ENCODE peak calls at places on chromosomes 12 and 14, in four cellular contexts. R, I, P and K are unnamed samples.

GRCh38 chr14:28603606-28604005 is 163.0 kb upstream of the FOXG1 start:
- DNase-seq in R (no peak), I (peak; percentile 33), P (no peak), K (no peak)

GRCh38 chr14:98725196-98725595 is 546.8 kb downstream of the BCL11B start:
- DNase-seq in R (no peak), P (no peak), I (no peak), K (no peak)

GRCh38 chr12:109165599-109165998 is 49.2 kb downstream of the ACACB start:
- DNase-seq in P (no peak), R (no peak), I (peak; percentile 17), K (peak; percentile 4)

GRCh38 chr12:67035121-67035520 is 234.0 kb upstream of the CAND1 start:
- DNase-seq in R (no peak), I (no peak), P (no peak), K (no peak)

GRCh38 chr14:21902561-21903199 is 229.1 kb upstream of the OR4E1 start:
- DNase-seq in I (no peak), R (no peak), P (no peak), K (no peak)

GRCh38 chr12:71610036-71610795 is 53.4 kb downstream of the ZFC3H1 start:
- DNase-seq in R (no peak), P (no peak), I (no peak), K (no peak)

GRCh38 chr12:9827209-9827888 is at the start of gene KLRF1:
- DNase-seq in P (no peak), I (no peak), R (no peak), K (no peak)

GRCh38 chr12:42450248-42450647 is 124.3 kb downstream of the PPHLN1 start:
- DNase-seq in P (no peak), I (peak; percentile 38), R (no peak), K (peak; percentile 13)

GRCh38 chr12:127516467-127516866 is 750.5 kb upstream of the TMEM132C start:
- DNase-seq in I (peak; percentile 58), R (no peak), P (no peak), K (peak; percentile 63)

GRCh38 chr14:35534884-35535793 is 1.2 kb downstream of the INSM2 start:
- DNase-seq in P (peak; percentile 31), R (no peak), I (peak; percentile 65), K (peak; percentile 49)

GRCh38 chr12:4562034-4562657 is at the start of gene DYRK4:
- DNase-seq in I (peak; percentile 80), P (peak; percentile 62), R (peak; percentile 18), K (peak; percentile 64)

GRCh38 chr14:32364941-32365340 is 35.8 kb downstream of the AKAP6 start:
- DNase-seq in I (no peak), P (no peak), R (no peak), K (no peak)

GRCh38 chr14:62301911-62302310 is 539.7 kb downstream of the SNAPC1 start:
- DNase-seq in I (peak; percentile 41), P (no peak), R (no peak), K (peak; percentile 45)

GRCh38 chr12:108063192-108063591 is 65.9 kb upstream of the WSCD2 start:
- DNase-seq in I (no peak), R (no peak), P (peak; percentile 36), K (peak; percentile 2)

GRCh38 chr12:71664411-71665108 is 459 bp downstream of the THAP2 start:
- DNase-seq in R (no peak), P (no peak), I (no peak), K (no peak)

GRCh38 chr14:91184559-91184958 is 59.9 kb downstream of the GPR68 start:
- DNase-seq in I (no peak), R (no peak), P (no peak), K (no peak)

GRCh38 chr14:81331229-81332026 is 68.7 kb downstream of the STON2 start:
- DNase-seq in R (no peak), P (no peak), I (no peak), K (no peak)

GRCh38 chr12:28543021-28543890 is 353.0 kb downstream of the CCDC91 start:
- DNase-seq in I (peak; percentile 25), R (no peak), P (no peak), K (no peak)

GRCh38 chr12:66036317-66036716 is 94.2 kb downstream of the LLPH start:
- DNase-seq in R (peak; percentile 4), I (peak; percentile 97), P (no peak), K (peak; percentile 94)

GRCh38 chr14:61700104-61700886 is 5.0 kb downstream of the HIF1A start:
- DNase-seq in R (no peak), I (peak; percentile 58), P (no peak), K (no peak)

GRCh38 chr12:124896461-124896860 is 18.0 kb downstream of the UBC start:
- DNase-seq in I (no peak), P (no peak), R (no peak), K (no peak)

GRCh38 chr14:105398726-105399440 is 545 bp downstream of the TEX22 start:
- DNase-seq in R (no peak), I (peak; percentile 32), P (no peak), K (peak; percentile 22)

GRCh38 chr12:111434049-111434448 is 28.3 kb downstream of the SH2B3 start:
- DNase-seq in P (no peak), R (no peak), I (no peak), K (no peak)

GRCh38 chr14:60165547-60165876 is 314 bp upstream of the DHRS7 start:
- DNase-seq in I (no peak), P (no peak), R (no peak), K (no peak)
- TF ChIP-seq CTCF in I (no peak), P (no peak), R (no peak), K (peak; percentile 46)

GRCh38 chr14:24335461-24336146 is 733 bp upstream of the ADCY4 start:
- DNase-seq in R (no peak), P (no peak), I (no peak), K (no peak)
- H3K4me3 ChIP-seq in R (no peak overlapping the region), P (no peak overlapping the region), I (no peak overlapping the region), K (no peak overlapping the region)

GRCh38 chr14:55423969-55424368 is 12.3 kb upstream of the ATG14 start:
- DNase-seq in P (no peak), I (no peak), R (no peak), K (no peak)

GRCh38 chr14:55418411-55418810 is 6.8 kb upstream of the ATG14 start:
- DNase-seq in I (no peak), R (no peak), P (no peak), K (no peak)

GRCh38 chr14:55417955-55418354 is 6.3 kb upstream of the ATG14 start:
- DNase-seq in P (no peak), I (no peak), R (no peak), K (no peak)

GRCh38 chr14:55416866-55417265 is 5.2 kb upstream of the ATG14 start:
- DNase-seq in R (no peak), I (peak; percentile 36), P (no peak), K (no peak)

DNA sequence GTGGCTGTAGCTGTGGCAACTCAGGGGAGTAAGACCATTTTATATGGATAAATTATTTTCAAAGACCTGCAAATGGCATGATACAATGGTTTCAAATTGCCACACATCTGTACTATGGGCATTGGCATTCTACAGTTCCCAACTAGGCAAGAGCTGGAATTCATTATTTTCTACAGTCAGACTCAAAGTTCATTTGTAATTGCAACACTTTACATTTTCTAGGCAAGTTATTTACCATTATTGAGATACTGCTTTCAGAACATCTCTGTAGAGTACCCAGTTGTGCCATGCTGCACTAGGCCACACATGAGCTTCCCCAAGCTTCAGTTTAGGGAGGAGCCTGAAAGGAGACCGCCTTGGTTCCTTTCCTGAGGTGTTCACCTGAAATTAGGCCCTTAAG is 8.0 kb upstream of the ATG14 start:
- DNase-seq in I (no peak), P (no peak), R (no peak), K (no peak)
- TF ChIP-seq CTCF in I (no peak), P (no peak), R (no peak), K (no peak)

GRCh38 chr12:78871566-78871965 is 7.0 kb downstream of the SYT1 start:
- DNase-seq in P (no peak), I (no peak), R (no peak), K (no peak)

GRCh38 chr12:78865297-78865955 is 852 bp downstream of the SYT1 start:
- DNase-seq in R (no peak), P (no peak), I (no peak), K (no peak)

GRCh38 chr12:78864483-78865296 is at the start of gene SYT1:
- DNase-seq in I (peak; percentile 85), R (no peak), P (peak; percentile 22), K (peak; percentile 47)

GRCh38 chr12:78866518-78866917 is 1.9 kb downstream of the SYT1 start:
- DNase-seq in I (no peak), P (no peak), R (no peak), K (no peak)

DNA sequence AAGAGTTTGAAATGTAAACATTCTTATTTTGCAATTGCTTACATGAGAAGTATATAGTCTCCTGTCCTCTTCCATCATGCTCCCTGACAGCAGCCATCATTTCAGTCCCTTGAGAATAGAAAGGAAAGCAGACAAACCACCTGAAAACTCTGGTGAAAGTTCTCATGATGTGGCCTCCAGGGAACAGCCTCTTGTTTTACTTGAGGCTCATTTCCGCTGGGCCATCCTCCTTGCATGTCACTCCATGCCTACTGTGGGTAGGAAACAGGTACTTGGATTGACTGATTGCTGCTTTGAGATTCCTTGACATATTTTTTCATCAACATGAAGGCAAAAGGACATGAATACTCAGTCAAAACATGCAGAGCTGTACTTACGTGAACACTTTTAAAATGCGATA is 6.0 kb downstream of the SYT1 start:
- DNase-seq in I (no peak), P (no peak), R (no peak), K (no peak)
- H3K4me3 ChIP-seq in I (no peak overlapping the region), P (no peak overlapping the region), R (no peak overlapping the region), K (no peak overlapping the region)

GRCh38 chr14:47332939-47333338 is 342.5 kb downstream of the MDGA2 start:
- DNase-seq in P (no peak), R (no peak), I (no peak), K (no peak)
- TF ChIP-seq CTCF in P (no peak), R (no peak), I (no peak), K (no peak)

GRCh38 chr14:67513631-67514108 is 19.4 kb upstream of the PLEKHH1 start:
- DNase-seq in R (no peak), P (peak; percentile 6), I (no peak), K (no peak)

GRCh38 chr14:67510836-67511235 is 22.3 kb upstream of the PLEKHH1 start:
- DNase-seq in P (no peak), R (no peak), I (no peak), K (no peak)

GRCh38 chr14:67514203-67514607 is 18.9 kb upstream of the PLEKHH1 start:
- DNase-seq in P (peak; percentile 6), R (no peak), I (no peak), K (no peak)

GRCh38 chr14:67514650-67515385 is 18.3 kb upstream of the PLEKHH1 start:
- DNase-seq in R (no peak), P (peak; percentile 16), I (peak; percentile 21), K (peak; percentile 33)

DNA sequence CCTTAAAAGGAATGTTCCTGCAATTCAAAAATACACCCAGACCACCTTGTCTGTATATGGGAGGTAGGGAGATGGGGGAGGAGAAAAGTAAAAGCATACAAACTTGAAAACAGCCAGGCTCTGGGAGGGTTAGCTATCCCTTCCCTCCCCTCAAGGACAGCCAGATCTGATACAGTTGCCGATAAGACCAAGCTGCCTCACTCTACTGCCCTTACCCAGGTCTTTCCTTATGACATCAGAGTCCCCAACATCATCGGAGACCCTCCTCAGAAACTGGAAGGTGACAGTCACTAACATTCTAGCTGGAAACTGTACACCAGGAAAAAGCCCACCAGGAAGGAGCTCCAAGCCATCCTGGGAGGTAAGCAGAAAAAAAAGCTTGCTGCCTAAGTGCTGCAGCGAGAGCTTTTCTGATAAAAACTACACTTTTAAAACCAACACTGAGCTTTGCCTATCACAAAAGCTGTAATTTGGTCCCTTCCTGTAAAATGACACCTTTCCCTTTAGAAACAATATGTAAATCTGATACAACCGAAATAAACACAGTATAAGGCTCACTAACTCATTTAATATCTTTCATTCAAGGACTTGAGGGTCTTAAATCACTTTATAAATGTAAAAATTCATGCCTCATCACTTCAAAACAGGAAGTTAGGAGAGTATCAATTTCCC is 20.5 kb upstream of the PLEKHH1 start:
- DNase-seq in R (no peak), I (no peak), P (no peak), K (no peak)
- H3K4me3 ChIP-seq in R (no peak overlapping the region), I (no peak overlapping the region), P (no peak overlapping the region), K (no peak overlapping the region)